ENCODE peak calls at places on chromosome 9, in seven cellular contexts. T is K562, M is HepG2, K is HCT116, Q is T47D, N is H1, U is SK-N-SH. D is an unnamed sample.

GRCh38 chr9:95067888-95068287 is 249.6 kb downstream of the FANCC start:
- DNase-seq in T (no peak), K (no peak), Q (no peak), U (no peak), N (no peak), M (no peak), D (no peak)

GRCh38 chr9:121576281-121577075 is 75.0 kb upstream of the DAB2IP start:
- DNase-seq in T (no peak), K (no peak), M (peak), U (no peak), N (no peak), Q (no peak), D (no peak)

GRCh38 chr9:86487222-86487841 is 133.1 kb upstream of the TUT7 start:
- DNase-seq in Q (peak), T (peak), U (peak), M (peak), N (no peak), K (peak), D (no peak)

GRCh38 chr9:89430995-89431394 is 66.9 kb downstream of the SEMA4D start:
- DNase-seq in K (no peak), M (no peak), N (no peak), U (no peak), Q (no peak), T (no peak), D (no peak)

GRCh38 chr9:133075925-133076324 is 14.1 kb downstream of the CEL start:
- DNase-seq in M (peak), U (no peak), Q (no peak), N (no peak), K (no peak), T (no peak), D (no peak)

GRCh38 chr9:34049630-34050384 is 1.1 kb upstream of the UBAP2 start:
- DNase-seq in U (peak), Q (no peak), M (no peak), T (no peak), K (no peak), N (peak), D (no peak)

GRCh38 chr9:136095028-136095494 is at the start of gene NACC2:
- DNase-seq in M (no peak), T (peak), N (no peak), U (peak), Q (peak), K (no peak), D (no peak)

GRCh38 chr9:126463426-126463825 is 136.8 kb downstream of the MVB12B start:
- DNase-seq in T (no peak), Q (no peak), U (no peak), M (no peak), K (no peak), N (no peak), D (no peak)

GRCh38 chr9:130606887-130607582 is 27.7 kb downstream of the FUBP3 start:
- DNase-seq in Q (no peak), N (no peak), M (no peak), T (no peak), K (no peak), U (no peak), D (no peak)

GRCh38 chr9:114366334-114367128 is 21.3 kb downstream of the AKNA start:
- DNase-seq in U (no peak), Q (no peak), M (no peak), K (no peak), T (no peak), N (no peak), D (no peak)

GRCh38 chr9:121704281-121704680 is 52.8 kb downstream of the DAB2IP start:
- DNase-seq in Q (no peak), U (no peak), K (no peak), M (no peak), T (no peak), N (no peak), D (no peak)

GRCh38 chr9:35729700-35730485 is 2.1 kb downstream of the TLN1 start:
- DNase-seq in K (peak), N (no peak), Q (peak), M (peak), U (peak), T (peak), D (no peak)

GRCh38 chr9:132412089-132412488 is 2.1 kb downstream of the CFAP77 start:
- DNase-seq in T (peak), N (peak), U (peak), M (peak), Q (no peak), K (peak), D (no peak)

GRCh38 chr9:112556497-112557085 is 70.0 kb downstream of the KIAA1958 start:
- DNase-seq in Q (no peak), K (no peak), M (no peak), N (no peak), U (no peak), T (no peak), D (no peak)

GRCh38 chr9:91580136-91580535 is 156.5 kb upstream of the NFIL3 start:
- DNase-seq in N (no peak), T (no peak), M (no peak), Q (peak), U (no peak), K (no peak), D (no peak)

GRCh38 chr9:117487555-117488175 is 72.8 kb upstream of the ASTN2 start:
- DNase-seq in K (no peak), M (peak), U (peak), Q (peak), N (peak), T (peak), D (peak)

GRCh38 chr9:131098391-131099087 is 2.2 kb downstream of the AIF1L start:
- DNase-seq in T (peak), K (no peak), Q (no peak), M (no peak), N (no peak), U (no peak), D (no peak)

GRCh38 chr9:98852961-98853360 is 45.5 kb downstream of the GALNT12 start:
- DNase-seq in T (no peak), N (no peak), M (no peak), K (no peak), U (no peak), Q (no peak), D (no peak)

GRCh38 chr9:108562176-108562575 is 293.6 kb downstream of the ACTL7B start:
- DNase-seq in M (no peak), N (no peak), K (no peak), T (no peak), Q (no peak), U (no peak), D (no peak)

GRCh38 chr9:126514037-126514821 is 99.5 kb upstream of the LMX1B start:
- DNase-seq in U (peak), M (no peak), K (peak), N (peak), T (peak), Q (peak), D (no peak)

GRCh38 chr9:118578467-118578866 is 790.8 kb downstream of the BRINP1 start:
- DNase-seq in Q (no peak), T (no peak), K (no peak), U (no peak), M (no peak), N (no peak), D (no peak)

GRCh38 chr9:118575341-118576070 is 793.7 kb downstream of the BRINP1 start:
- DNase-seq in M (no peak), K (no peak), Q (no peak), U (no peak), N (no peak), T (no peak), D (no peak)

DNA sequence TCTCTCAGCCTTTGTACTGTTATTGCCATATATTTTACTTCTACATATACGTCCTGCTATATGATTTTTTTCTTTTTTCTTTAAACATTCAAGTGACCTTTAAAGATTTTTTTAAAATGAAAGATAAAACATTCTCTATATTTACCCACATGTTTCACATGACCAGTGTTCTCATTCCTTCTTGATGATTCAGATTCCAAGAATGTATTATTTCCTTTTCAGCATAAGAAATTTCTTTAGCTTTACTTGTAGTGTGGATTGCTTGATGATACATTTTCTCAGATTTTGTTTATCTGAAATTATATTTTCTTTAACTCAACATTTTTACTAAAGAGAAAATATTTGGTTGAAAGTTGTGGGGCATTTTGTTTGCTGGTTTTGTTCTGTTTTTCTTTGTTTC is 792.1 kb downstream of the BRINP1 start:
- DNase-seq in M (no peak), U (no peak), Q (no peak), T (no peak), N (no peak), K (no peak), D (no peak)
- TF ChIP-seq JUND in M (no peak), U (no peak), Q (no peak), T (no peak), N (no peak), K (no peak), D (no peak)

GRCh38 chr9:14314929-14315753 is 1.2 kb upstream of the NFIB start:
- DNase-seq in N (peak), M (peak), U (peak), K (no peak), Q (peak), T (peak), D (no peak)

GRCh38 chr9:14314424-14314928 is 535 bp upstream of the NFIB start:
- DNase-seq in T (peak), K (peak), M (peak), U (peak), Q (peak), N (no peak), D (no peak)

GRCh38 chr9:14317667-14318255 is 3.8 kb upstream of the NFIB start:
- DNase-seq in T (no peak), U (no peak), K (no peak), M (no peak), Q (no peak), N (no peak), D (no peak)

GRCh38 chr9:14316574-14317304 is 2.8 kb upstream of the NFIB start:
- DNase-seq in N (no peak), K (no peak), M (no peak), T (no peak), U (no peak), Q (no peak), D (no peak)

DNA sequence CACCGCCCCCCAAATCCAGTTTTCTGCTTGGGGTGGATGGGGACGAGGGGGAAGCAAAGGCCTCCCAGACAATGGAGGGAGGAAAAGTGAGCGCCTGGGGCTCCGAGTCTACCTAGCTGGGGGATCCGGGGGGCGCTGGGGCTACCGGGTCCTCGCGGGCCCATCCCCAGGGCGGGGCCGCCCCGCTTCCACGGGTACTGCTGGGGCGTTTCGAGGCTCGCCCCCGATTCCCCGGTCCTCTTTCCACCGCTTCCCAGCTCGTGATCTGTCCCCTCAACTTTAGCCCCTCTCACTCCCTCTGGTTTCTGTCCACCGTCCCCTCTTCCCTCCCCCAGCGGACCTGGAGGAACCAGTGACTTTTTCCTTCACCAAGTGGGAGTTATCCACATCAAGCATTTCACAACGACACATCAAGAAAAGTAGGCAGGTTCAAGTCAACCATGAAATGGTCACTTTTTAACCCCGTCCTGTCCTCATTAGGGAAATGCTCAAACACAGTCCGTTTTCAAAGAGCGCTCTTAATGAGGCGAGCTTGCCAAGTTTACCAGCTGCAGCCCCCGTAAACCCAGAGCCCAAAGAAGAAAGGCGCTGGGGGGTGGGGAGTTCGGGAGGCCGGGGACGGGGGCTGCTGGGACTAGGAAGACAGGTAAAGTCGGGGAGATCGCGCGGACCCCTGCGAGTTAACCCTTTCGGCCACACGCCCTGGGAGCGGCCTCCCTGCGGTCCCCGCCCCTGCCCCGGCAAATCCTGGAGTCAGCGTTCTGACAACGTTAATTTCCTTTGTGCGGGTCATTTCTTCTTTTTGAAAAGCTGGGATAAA is 2.0 kb upstream of the NFIB start:
- DNase-seq in K (no peak), N (peak), U (peak), M (no peak), T (no peak), Q (no peak), D (no peak)
- TF ChIP-seq JUND in K (no peak), N (no peak), U (no peak), M (no peak), T (no peak), Q (no peak), D (no peak)

GRCh38 chr9:137466041-137466799 is 7.1 kb upstream of the NSMF start:
- DNase-seq in K (no peak), U (no peak), M (no peak), N (no peak), Q (no peak), T (no peak), D (no peak)
- TF ChIP-seq JUND in K (no peak), U (no peak), M (no peak), N (no peak), Q (no peak), T (no peak), D (no peak)

DNA sequence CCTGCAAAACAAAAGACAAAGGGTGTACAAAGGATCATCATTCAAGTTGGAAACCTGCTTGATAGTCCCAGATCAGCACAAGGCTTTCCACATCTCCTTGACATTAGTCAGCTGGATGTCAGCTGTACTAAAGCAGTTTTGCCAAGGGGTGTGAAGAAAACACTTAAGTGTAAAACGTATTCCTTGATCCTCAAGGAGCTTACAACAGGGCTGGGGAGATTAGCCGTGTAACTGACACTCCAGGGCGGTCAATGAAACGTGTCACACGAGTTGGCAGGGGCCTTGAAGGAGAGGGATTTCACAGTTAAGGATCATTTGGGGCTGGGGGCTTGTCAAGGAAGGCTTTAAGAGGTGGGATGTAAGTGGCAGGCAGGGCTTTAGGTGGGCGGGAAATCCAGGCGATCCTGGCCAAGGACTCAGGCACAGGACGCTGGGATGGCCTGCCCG is 421 bp upstream of the CNTLN start:
- DNase-seq in U (no peak), K (no peak), N (no peak), T (no peak), Q (no peak), M (no peak), D (no peak)
- TF ChIP-seq JUND in U (no peak), K (no peak), N (no peak), T (no peak), Q (no peak), M (no peak), D (no peak)

GRCh38 chr9:128006360-128007024 is 25.7 kb upstream of the EEIG1 start:
- DNase-seq in N (no peak), Q (no peak), K (no peak), U (no peak), M (no peak), T (no peak), D (no peak)

GRCh38 chr9:128004011-128004604 is 23.3 kb upstream of the EEIG1 start:
- DNase-seq in U (no peak), T (peak), M (no peak), N (no peak), Q (no peak), K (no peak), D (no peak)

GRCh38 chr9:128007566-128008138 is 26.9 kb upstream of the EEIG1 start:
- DNase-seq in K (peak), N (no peak), U (peak), M (peak), T (peak), Q (no peak), D (peak)

GRCh38 chr9:128008171-128008570 is 27.4 kb upstream of the EEIG1 start:
- DNase-seq in Q (no peak), T (no peak), K (no peak), U (no peak), M (no peak), N (no peak), D (no peak)

GRCh38 chr9:128005938-128006337 is 25.1 kb upstream of the EEIG1 start:
- DNase-seq in N (no peak), U (peak), K (no peak), M (peak), Q (no peak), T (no peak), D (no peak)
- TF ChIP-seq JUND in N (no peak), U (no peak), K (no peak), M (no peak), Q (no peak), T (no peak), D (no peak)